ENCODE peak calls at places on chromosome X, in nine cellular contexts. One of them, this sample, is unnamed.
A peak's percentile ranks its signal among the peaks of the same experiment; 100 is the strongest.

GRCh38 chrX:86349115-86349514 is 200.9 kb downstream of the DACH2 start:
- DNase-seq in A549: no peak
- DNase-seq in SK-N-SH: no peak
- DNase-seq in K562: no peak
- DNase-seq in HepG2: no peak
- DNase-seq in GM23338: no peak
- DNase-seq in HCT116: no peak
- DNase-seq in HL-60: no peak
- DNase-seq in GM12878: no peak
- DNase-seq in this sample: no peak

GRCh38 chrX:107107459-107107858 is 11.2 kb downstream of the RBM41 start:
- DNase-seq in A549: no peak
- DNase-seq in SK-N-SH: no peak
- DNase-seq in K562: no peak
- DNase-seq in HepG2: no peak
- DNase-seq in GM23338: no peak
- DNase-seq in HCT116: no peak
- DNase-seq in HL-60: no peak
- DNase-seq in GM12878: no peak
- DNase-seq in this sample: no peak

GRCh38 chrX:97158270-97158669 is 274.6 kb downstream of the RPA4 start:
- DNase-seq in A549: no peak
- DNase-seq in SK-N-SH: no peak
- DNase-seq in K562: no peak
- DNase-seq in HepG2: no peak
- DNase-seq in GM23338: no peak
- DNase-seq in HCT116: no peak
- DNase-seq in HL-60: no peak
- DNase-seq in GM12878: no peak
- DNase-seq in this sample: no peak

GRCh38 chrX:40107291-40108083 is 9.7 kb upstream of the BCOR start:
- DNase-seq in A549: peak; percentile 33
- DNase-seq in SK-N-SH: peak; percentile 44
- DNase-seq in K562: no peak
- DNase-seq in HepG2: no peak
- DNase-seq in GM23338: peak; percentile 44
- DNase-seq in HCT116: peak; percentile 77
- DNase-seq in HL-60: no peak
- DNase-seq in GM12878: no peak
- DNase-seq in this sample: no peak

GRCh38 chrX:13103914-13104274 is 59.5 kb upstream of the FAM9C start:
- DNase-seq in A549: no peak
- DNase-seq in SK-N-SH: no peak
- DNase-seq in K562: no peak
- DNase-seq in HepG2: no peak
- DNase-seq in GM23338: no peak
- DNase-seq in HCT116: no peak
- DNase-seq in HL-60: no peak
- DNase-seq in GM12878: no peak
- DNase-seq in this sample: no peak

GRCh38 chrX:136747003-136747986 is 33.4 kb downstream of the ARHGEF6 start:
- DNase-seq in A549: no peak
- DNase-seq in SK-N-SH: no peak
- DNase-seq in K562: no peak
- DNase-seq in HepG2: no peak
- DNase-seq in GM23338: no peak
- DNase-seq in HCT116: no peak
- DNase-seq in HL-60: no peak
- DNase-seq in GM12878: no peak
- DNase-seq in this sample: no peak

GRCh38 chrX:75096331-75096730 is 59.8 kb downstream of the ABCB7 start:
- DNase-seq in A549: no peak
- DNase-seq in SK-N-SH: no peak
- DNase-seq in K562: no peak
- DNase-seq in HepG2: no peak
- DNase-seq in GM23338: no peak
- DNase-seq in HCT116: no peak
- DNase-seq in HL-60: no peak
- DNase-seq in GM12878: no peak
- DNase-seq in this sample: no peak

GRCh38 chrX:150610446-150610845 is 42.0 kb downstream of the MTM1 start:
- DNase-seq in A549: no peak
- DNase-seq in SK-N-SH: no peak
- DNase-seq in K562: no peak
- DNase-seq in HepG2: no peak
- DNase-seq in GM23338: no peak
- DNase-seq in HCT116: no peak
- DNase-seq in HL-60: no peak
- DNase-seq in GM12878: no peak
- DNase-seq in this sample: no peak

GRCh38 chrX:147069926-147070325 is 255.4 kb upstream of the CXorf51A start:
- DNase-seq in A549: no peak
- DNase-seq in SK-N-SH: no peak
- DNase-seq in K562: no peak
- DNase-seq in HepG2: no peak
- DNase-seq in GM23338: no peak
- DNase-seq in HCT116: no peak
- DNase-seq in HL-60: no peak
- DNase-seq in GM12878: no peak
- DNase-seq in this sample: no peak

GRCh38 chrX:132757066-132757623 is 201.3 kb downstream of the HS6ST2 start:
- DNase-seq in A549: no peak
- DNase-seq in SK-N-SH: no peak
- DNase-seq in K562: no peak
- DNase-seq in HepG2: no peak
- DNase-seq in GM23338: no peak
- DNase-seq in HCT116: no peak
- DNase-seq in HL-60: no peak
- DNase-seq in GM12878: no peak
- DNase-seq in this sample: no peak

GRCh38 chrX:63350979-63351616 is at the start of gene SPIN4:
- DNase-seq in A549: peak; percentile 67
- DNase-seq in SK-N-SH: peak; percentile 88
- DNase-seq in K562: peak; percentile 77
- DNase-seq in HepG2: peak; percentile 73
- DNase-seq in GM23338: peak; percentile 89
- DNase-seq in HCT116: peak; percentile 54
- DNase-seq in HL-60: peak; percentile 58
- DNase-seq in GM12878: peak; percentile 39
- DNase-seq in this sample: no peak

GRCh38 chrX:25158635-25159034 is 142.9 kb upstream of the ARX start:
- DNase-seq in A549: no peak
- DNase-seq in SK-N-SH: no peak
- DNase-seq in K562: no peak
- DNase-seq in HepG2: no peak
- DNase-seq in GM23338: no peak
- DNase-seq in HCT116: no peak
- DNase-seq in HL-60: no peak
- DNase-seq in GM12878: no peak
- DNase-seq in this sample: no peak

GRCh38 chrX:72294497-72294896 is 11.2 kb downstream of the CITED1 start:
- DNase-seq in A549: no peak
- DNase-seq in SK-N-SH: no peak
- DNase-seq in K562: no peak
- DNase-seq in HepG2: no peak
- DNase-seq in GM23338: no peak
- DNase-seq in HCT116: no peak
- DNase-seq in HL-60: no peak
- DNase-seq in GM12878: no peak
- DNase-seq in this sample: no peak

GRCh38 chrX:20252392-20253231 is 14.1 kb downstream of the RPS6KA3 start:
- DNase-seq in A549: peak; percentile 10
- DNase-seq in SK-N-SH: peak; percentile 35
- DNase-seq in K562: peak; percentile 43
- DNase-seq in HepG2: peak; percentile 35
- DNase-seq in GM23338: peak; percentile 66
- DNase-seq in HCT116: peak; percentile 26
- DNase-seq in HL-60: no peak
- DNase-seq in GM12878: no peak
- DNase-seq in this sample: no peak

GRCh38 chrX:44071847-44072545 is 98.8 kb upstream of the NDP start:
- DNase-seq in A549: peak; percentile 57
- DNase-seq in SK-N-SH: no peak
- DNase-seq in K562: no peak
- DNase-seq in HepG2: no peak
- DNase-seq in GM23338: no peak
- DNase-seq in HCT116: peak; percentile 29
- DNase-seq in HL-60: no peak
- DNase-seq in GM12878: no peak
- DNase-seq in this sample: no peak

GRCh38 chrX:103722505-103722904 is 11.8 kb downstream of the TMEM31 start:
- DNase-seq in A549: no peak
- DNase-seq in SK-N-SH: no peak
- DNase-seq in K562: no peak
- DNase-seq in HepG2: no peak
- DNase-seq in GM23338: no peak
- DNase-seq in HCT116: no peak
- DNase-seq in HL-60: no peak
- DNase-seq in GM12878: no peak
- DNase-seq in this sample: no peak

DNA sequence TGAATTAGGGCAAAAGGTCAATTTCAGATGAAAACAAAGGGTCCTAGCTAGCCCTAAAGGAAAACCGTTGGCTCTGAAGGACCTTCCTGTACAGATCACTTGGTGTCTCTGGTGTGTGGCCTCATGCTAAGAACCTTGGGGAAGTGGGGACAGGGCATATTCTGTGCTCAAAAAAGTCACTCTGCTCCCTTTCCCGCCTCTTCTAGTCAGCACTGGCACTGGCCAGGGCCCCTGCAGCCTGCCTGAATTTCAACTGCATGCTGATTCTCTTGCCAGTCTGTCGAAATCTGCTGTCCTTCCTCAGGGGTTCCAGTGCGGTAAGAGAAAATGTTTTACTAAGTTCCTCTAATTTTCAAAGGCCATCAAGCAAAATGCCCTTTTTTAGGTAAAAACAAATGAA is 3.4 kb downstream of the CYBB start:
- DNase-seq in A549: no peak
- DNase-seq in SK-N-SH: no peak
- DNase-seq in K562: no peak
- DNase-seq in HepG2: no peak
- DNase-seq in GM23338: no peak
- DNase-seq in HCT116: no peak
- DNase-seq in HL-60: no peak
- DNase-seq in GM12878: no peak
- DNase-seq in this sample: no peak
- TF ChIP-seq REST in A549: no peak
- TF ChIP-seq REST in SK-N-SH: no peak
- TF ChIP-seq REST in K562: no peak
- TF ChIP-seq REST in HepG2: no peak
- TF ChIP-seq REST in GM23338: no peak
- TF ChIP-seq REST in HCT116: no peak
- TF ChIP-seq REST in HL-60: no peak
- TF ChIP-seq REST in GM12878: no peak
- TF ChIP-seq REST in this sample: no peak

GRCh38 chrX:9612146-9612505 is 147.3 kb downstream of the TBL1X start:
- DNase-seq in A549: no peak
- DNase-seq in SK-N-SH: peak; percentile 49
- DNase-seq in K562: no peak
- DNase-seq in HepG2: no peak
- DNase-seq in GM23338: no peak
- DNase-seq in HCT116: no peak
- DNase-seq in HL-60: no peak
- DNase-seq in GM12878: no peak
- DNase-seq in this sample: no peak
- TF ChIP-seq REST in A549: no peak
- TF ChIP-seq REST in SK-N-SH: no peak
- TF ChIP-seq REST in K562: no peak
- TF ChIP-seq REST in HepG2: no peak
- TF ChIP-seq REST in GM23338: no peak
- TF ChIP-seq REST in HCT116: no peak
- TF ChIP-seq REST in HL-60: no peak
- TF ChIP-seq REST in GM12878: no peak
- TF ChIP-seq REST in this sample: no peak

GRCh38 chrX:38275615-38276014 is 51.7 kb downstream of the RPGR start:
- DNase-seq in A549: peak; percentile 18
- DNase-seq in SK-N-SH: no peak
- DNase-seq in K562: no peak
- DNase-seq in HepG2: peak; percentile 51
- DNase-seq in GM23338: no peak
- DNase-seq in HCT116: peak; percentile 27
- DNase-seq in HL-60: peak; percentile 16
- DNase-seq in GM12878: peak; percentile 13
- DNase-seq in this sample: peak; percentile 67

GRCh38 chrX:38277136-38277535 is 50.2 kb downstream of the RPGR start:
- DNase-seq in A549: no peak
- DNase-seq in SK-N-SH: no peak
- DNase-seq in K562: no peak
- DNase-seq in HepG2: no peak
- DNase-seq in GM23338: no peak
- DNase-seq in HCT116: no peak
- DNase-seq in HL-60: no peak
- DNase-seq in GM12878: no peak
- DNase-seq in this sample: no peak

GRCh38 chrX:38277802-38278201 is 49.5 kb downstream of the RPGR start:
- DNase-seq in A549: no peak
- DNase-seq in SK-N-SH: no peak
- DNase-seq in K562: no peak
- DNase-seq in HepG2: peak; percentile 62
- DNase-seq in GM23338: no peak
- DNase-seq in HCT116: no peak
- DNase-seq in HL-60: no peak
- DNase-seq in GM12878: no peak
- DNase-seq in this sample: no peak

GRCh38 chrX:38278682-38279081 is 48.6 kb downstream of the RPGR start:
- DNase-seq in A549: no peak
- DNase-seq in SK-N-SH: no peak
- DNase-seq in K562: no peak
- DNase-seq in HepG2: no peak
- DNase-seq in GM23338: no peak
- DNase-seq in HCT116: no peak
- DNase-seq in HL-60: no peak
- DNase-seq in GM12878: no peak
- DNase-seq in this sample: no peak

GRCh38 chrX:38276089-38276488 is 51.2 kb downstream of the RPGR start:
- DNase-seq in A549: no peak
- DNase-seq in SK-N-SH: no peak
- DNase-seq in K562: no peak
- DNase-seq in HepG2: no peak
- DNase-seq in GM23338: no peak
- DNase-seq in HCT116: no peak
- DNase-seq in HL-60: no peak
- DNase-seq in GM12878: no peak
- DNase-seq in this sample: no peak
- TF ChIP-seq REST in A549: no peak
- TF ChIP-seq REST in SK-N-SH: no peak
- TF ChIP-seq REST in K562: no peak
- TF ChIP-seq REST in HepG2: no peak
- TF ChIP-seq REST in GM23338: no peak
- TF ChIP-seq REST in HCT116: no peak
- TF ChIP-seq REST in HL-60: no peak
- TF ChIP-seq REST in GM12878: no peak
- TF ChIP-seq REST in this sample: no peak

DNA sequence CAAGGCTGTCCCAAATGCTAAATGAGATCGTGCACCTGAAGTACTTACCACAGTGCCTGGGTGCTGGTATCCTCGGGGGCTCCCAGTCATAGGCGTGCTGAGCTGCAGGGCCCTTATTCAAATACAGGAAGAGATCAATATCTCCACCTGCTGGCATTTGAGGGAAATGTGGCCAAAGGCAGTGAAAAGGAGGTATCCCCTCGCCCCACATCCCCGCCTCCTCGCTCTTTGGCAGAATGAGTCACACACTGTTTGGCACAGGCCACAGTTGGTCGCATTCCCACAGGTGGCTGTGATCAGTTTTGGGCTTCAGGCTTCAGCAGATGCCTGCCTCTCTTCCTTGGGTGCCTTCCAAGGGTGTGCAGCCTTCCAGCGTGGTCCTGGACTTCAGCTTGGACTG is 28.4 kb downstream of the ZNF185 start:
- DNase-seq in A549: peak; percentile 75
- DNase-seq in SK-N-SH: peak; percentile 70
- DNase-seq in K562: peak; percentile 58
- DNase-seq in HepG2: peak; percentile 75
- DNase-seq in GM23338: peak; percentile 80
- DNase-seq in HCT116: peak; percentile 64
- DNase-seq in HL-60: no peak
- DNase-seq in GM12878: no peak
- DNase-seq in this sample: no peak
- TF ChIP-seq REST in A549: no peak
- TF ChIP-seq REST in SK-N-SH: no peak
- TF ChIP-seq REST in K562: no peak
- TF ChIP-seq REST in HepG2: no peak
- TF ChIP-seq REST in GM23338: no peak
- TF ChIP-seq REST in HCT116: no peak
- TF ChIP-seq REST in HL-60: no peak
- TF ChIP-seq REST in GM12878: no peak
- TF ChIP-seq REST in this sample: no peak